ENCODE peak calls at places on chromosomes 3 and 15, in seven cellular contexts. One of them, this sample, is unnamed.
A peak's percentile ranks its signal among the peaks of the same experiment; 100 is the strongest.

GRCh38 chr3:58038675-58039302 is 30.6 kb downstream of the FLNB start:
- DNase-seq in right atrium auricular region: no peak
- DNase-seq in esophagus squamous epithelium: no peak
- DNase-seq in lower lobe of right lung: no peak
- DNase-seq in MCF 10A: peak; percentile 56
- DNase-seq in keratinocyte: no peak
- DNase-seq in psoas muscle: no peak
- DNase-seq in this sample: no peak

GRCh38 chr3:160837394-160837975 is 81.5 kb downstream of the PPM1L start:
- DNase-seq in right atrium auricular region: no peak
- DNase-seq in esophagus squamous epithelium: no peak
- DNase-seq in lower lobe of right lung: no peak
- DNase-seq in MCF 10A: no peak
- DNase-seq in keratinocyte: no peak
- DNase-seq in psoas muscle: no peak
- DNase-seq in this sample: peak; percentile 26

GRCh38 chr3:129936757-129937156 is 37.8 kb upstream of the TRH start:
- DNase-seq in right atrium auricular region: peak; percentile 61
- DNase-seq in esophagus squamous epithelium: no peak
- DNase-seq in lower lobe of right lung: no peak
- DNase-seq in MCF 10A: peak; percentile 55
- DNase-seq in keratinocyte: no peak
- DNase-seq in psoas muscle: no peak
- DNase-seq in this sample: no peak

GRCh38 chr15:31517711-31518110 is 191.1 kb downstream of the KLF13 start:
- DNase-seq in right atrium auricular region: peak; percentile 36
- DNase-seq in esophagus squamous epithelium: no peak
- DNase-seq in lower lobe of right lung: no peak
- DNase-seq in MCF 10A: no peak
- DNase-seq in keratinocyte: no peak
- DNase-seq in psoas muscle: no peak
- DNase-seq in this sample: no peak

GRCh38 chr3:27216955-27217552 is 152.1 kb downstream of the NEK10 start:
- DNase-seq in right atrium auricular region: no peak
- DNase-seq in esophagus squamous epithelium: no peak
- DNase-seq in lower lobe of right lung: no peak
- DNase-seq in MCF 10A: peak; percentile 37
- DNase-seq in keratinocyte: peak; percentile 9
- DNase-seq in psoas muscle: no peak
- DNase-seq in this sample: no peak

GRCh38 chr3:124078978-124079911 is 87.3 kb upstream of the ROPN1 start:
- DNase-seq in right atrium auricular region: no peak
- DNase-seq in esophagus squamous epithelium: no peak
- DNase-seq in lower lobe of right lung: no peak
- DNase-seq in MCF 10A: peak; percentile 48
- DNase-seq in keratinocyte: no peak
- DNase-seq in psoas muscle: no peak
- DNase-seq in this sample: no peak

GRCh38 chr3:192892981-192893827 is 24.5 kb downstream of the MB21D2 start:
- DNase-seq in right atrium auricular region: peak; percentile 83
- DNase-seq in esophagus squamous epithelium: no peak
- DNase-seq in lower lobe of right lung: peak; percentile 74
- DNase-seq in MCF 10A: peak; percentile 90
- DNase-seq in keratinocyte: no peak
- DNase-seq in psoas muscle: peak; percentile 53
- DNase-seq in this sample: no peak

GRCh38 chr15:43463998-43464397 is 29.0 kb downstream of the TP53BP1 start:
- DNase-seq in right atrium auricular region: no peak
- DNase-seq in esophagus squamous epithelium: no peak
- DNase-seq in lower lobe of right lung: no peak
- DNase-seq in MCF 10A: no peak
- DNase-seq in keratinocyte: no peak
- DNase-seq in psoas muscle: no peak
- DNase-seq in this sample: no peak

GRCh38 chr3:53005338-53005737 is 40.5 kb downstream of the SFMBT1 start:
- DNase-seq in right atrium auricular region: no peak
- DNase-seq in esophagus squamous epithelium: no peak
- DNase-seq in lower lobe of right lung: no peak
- DNase-seq in MCF 10A: no peak
- DNase-seq in keratinocyte: no peak
- DNase-seq in psoas muscle: no peak
- DNase-seq in this sample: no peak

GRCh38 chr15:80861776-80862175 is 82.6 kb downstream of the CEMIP start:
- DNase-seq in right atrium auricular region: no peak
- DNase-seq in esophagus squamous epithelium: no peak
- DNase-seq in lower lobe of right lung: no peak
- DNase-seq in MCF 10A: peak; percentile 76
- DNase-seq in keratinocyte: no peak
- DNase-seq in psoas muscle: no peak
- DNase-seq in this sample: no peak

GRCh38 chr3:132758740-132759139 is 36.5 kb upstream of the NPHP3 start:
- DNase-seq in right atrium auricular region: no peak
- DNase-seq in esophagus squamous epithelium: no peak
- DNase-seq in lower lobe of right lung: no peak
- DNase-seq in MCF 10A: no peak
- DNase-seq in keratinocyte: no peak
- DNase-seq in psoas muscle: no peak
- DNase-seq in this sample: no peak

GRCh38 chr15:64460737-64461576 is 579 bp downstream of the ZNF609 start:
- DNase-seq in right atrium auricular region: no peak
- DNase-seq in esophagus squamous epithelium: no peak
- DNase-seq in lower lobe of right lung: no peak
- DNase-seq in MCF 10A: peak; percentile 81
- DNase-seq in keratinocyte: no peak
- DNase-seq in psoas muscle: no peak
- DNase-seq in this sample: peak; percentile 62

GRCh38 chr15:26873846-26874245 is 7.0 kb downstream of the GABRA5 start:
- DNase-seq in right atrium auricular region: no peak
- DNase-seq in esophagus squamous epithelium: no peak
- DNase-seq in lower lobe of right lung: no peak
- DNase-seq in MCF 10A: no peak
- DNase-seq in keratinocyte: no peak
- DNase-seq in psoas muscle: no peak
- DNase-seq in this sample: no peak

GRCh38 chr3:133940536-133940935 is 44.9 kb upstream of the RAB6B start:
- DNase-seq in right atrium auricular region: no peak
- DNase-seq in esophagus squamous epithelium: no peak
- DNase-seq in lower lobe of right lung: no peak
- DNase-seq in MCF 10A: no peak
- DNase-seq in keratinocyte: no peak
- DNase-seq in psoas muscle: no peak
- DNase-seq in this sample: no peak

GRCh38 chr15:42736178-42736792 is 643 bp downstream of the CDAN1 start:
- DNase-seq in right atrium auricular region: no peak
- DNase-seq in esophagus squamous epithelium: no peak
- DNase-seq in lower lobe of right lung: no peak
- DNase-seq in MCF 10A: no peak
- DNase-seq in keratinocyte: no peak
- DNase-seq in psoas muscle: no peak
- DNase-seq in this sample: no peak

GRCh38 chr3:101671014-101671413 is 5.9 kb downstream of the ZBTB11 start:
- DNase-seq in right atrium auricular region: no peak
- DNase-seq in esophagus squamous epithelium: no peak
- DNase-seq in lower lobe of right lung: no peak
- DNase-seq in MCF 10A: no peak
- DNase-seq in keratinocyte: no peak
- DNase-seq in psoas muscle: no peak
- DNase-seq in this sample: no peak

GRCh38 chr3:123705886-123706285 is 121.0 kb upstream of the HACD2 start:
- DNase-seq in right atrium auricular region: no peak
- DNase-seq in esophagus squamous epithelium: no peak
- DNase-seq in lower lobe of right lung: no peak
- DNase-seq in MCF 10A: no peak
- DNase-seq in keratinocyte: no peak
- DNase-seq in psoas muscle: no peak
- DNase-seq in this sample: no peak

GRCh38 chr3:34132069-34132677 is 333.7 kb downstream of the PDCD6IP start:
- DNase-seq in right atrium auricular region: no peak
- DNase-seq in esophagus squamous epithelium: no peak
- DNase-seq in lower lobe of right lung: no peak
- DNase-seq in MCF 10A: no peak
- DNase-seq in keratinocyte: no peak
- DNase-seq in psoas muscle: no peak
- DNase-seq in this sample: no peak

GRCh38 chr3:136277634-136278033 is 27.5 kb downstream of the PCCB start:
- DNase-seq in right atrium auricular region: no peak
- DNase-seq in esophagus squamous epithelium: no peak
- DNase-seq in lower lobe of right lung: no peak
- DNase-seq in MCF 10A: peak; percentile 11
- DNase-seq in keratinocyte: no peak
- DNase-seq in psoas muscle: no peak
- DNase-seq in this sample: no peak

GRCh38 chr3:13051066-13051465 is 22.2 kb downstream of the IQSEC1 start:
- DNase-seq in right atrium auricular region: no peak
- DNase-seq in esophagus squamous epithelium: no peak
- DNase-seq in lower lobe of right lung: no peak
- DNase-seq in MCF 10A: no peak
- DNase-seq in keratinocyte: no peak
- DNase-seq in psoas muscle: no peak
- DNase-seq in this sample: no peak

GRCh38 chr3:25586167-25586505 is 78.6 kb downstream of the TOP2B start:
- DNase-seq in right atrium auricular region: no peak
- DNase-seq in esophagus squamous epithelium: no peak
- DNase-seq in lower lobe of right lung: no peak
- DNase-seq in MCF 10A: no peak
- DNase-seq in keratinocyte: no peak
- DNase-seq in psoas muscle: no peak
- DNase-seq in this sample: no peak

GRCh38 chr3:163622384-163622783 is 1455.9 kb downstream of the SI start:
- DNase-seq in right atrium auricular region: no peak
- DNase-seq in esophagus squamous epithelium: no peak
- DNase-seq in lower lobe of right lung: no peak
- DNase-seq in MCF 10A: no peak
- DNase-seq in keratinocyte: no peak
- DNase-seq in psoas muscle: no peak
- DNase-seq in this sample: no peak

GRCh38 chr15:70722266-70723123 is 40.9 kb downstream of the UACA start:
- DNase-seq in right atrium auricular region: no peak
- DNase-seq in esophagus squamous epithelium: no peak
- DNase-seq in lower lobe of right lung: no peak
- DNase-seq in MCF 10A: peak; percentile 45
- DNase-seq in keratinocyte: no peak
- DNase-seq in psoas muscle: no peak
- DNase-seq in this sample: no peak
- TF ChIP-seq CTCF in right atrium auricular region: peak; percentile 66
- TF ChIP-seq CTCF in esophagus squamous epithelium: peak; percentile 69
- TF ChIP-seq CTCF in lower lobe of right lung: peak; percentile 76
- TF ChIP-seq CTCF in MCF 10A: peak; percentile 62
- TF ChIP-seq CTCF in keratinocyte: peak; percentile 47
- TF ChIP-seq CTCF in psoas muscle: peak; percentile 79
- TF ChIP-seq CTCF in this sample: peak; percentile 41

GRCh38 chr15:77620297-77620696 is 12.4 kb downstream of the LINGO1 start:
- DNase-seq in right atrium auricular region: no peak
- DNase-seq in esophagus squamous epithelium: no peak
- DNase-seq in lower lobe of right lung: no peak
- DNase-seq in MCF 10A: no peak
- DNase-seq in keratinocyte: no peak
- DNase-seq in psoas muscle: no peak
- DNase-seq in this sample: no peak
- TF ChIP-seq CTCF in right atrium auricular region: no peak
- TF ChIP-seq CTCF in esophagus squamous epithelium: no peak
- TF ChIP-seq CTCF in lower lobe of right lung: no peak
- TF ChIP-seq CTCF in MCF 10A: no peak
- TF ChIP-seq CTCF in keratinocyte: no peak
- TF ChIP-seq CTCF in psoas muscle: no peak
- TF ChIP-seq CTCF in this sample: no peak

GRCh38 chr3:50885491-50885890 is 210.8 kb downstream of the DOCK3 start:
- DNase-seq in right atrium auricular region: no peak
- DNase-seq in esophagus squamous epithelium: no peak
- DNase-seq in lower lobe of right lung: no peak
- DNase-seq in MCF 10A: peak; percentile 3
- DNase-seq in keratinocyte: no peak
- DNase-seq in psoas muscle: no peak
- DNase-seq in this sample: no peak
- TF ChIP-seq CTCF in right atrium auricular region: no peak
- TF ChIP-seq CTCF in esophagus squamous epithelium: no peak
- TF ChIP-seq CTCF in lower lobe of right lung: no peak
- TF ChIP-seq CTCF in MCF 10A: no peak
- TF ChIP-seq CTCF in keratinocyte: no peak
- TF ChIP-seq CTCF in psoas muscle: no peak
- TF ChIP-seq CTCF in this sample: no peak

GRCh38 chr3:178083906-178084823 is 452.1 kb upstream of the KCNMB2 start:
- DNase-seq in right atrium auricular region: no peak
- DNase-seq in esophagus squamous epithelium: no peak
- DNase-seq in lower lobe of right lung: no peak
- DNase-seq in MCF 10A: peak; percentile 31
- DNase-seq in keratinocyte: no peak
- DNase-seq in psoas muscle: no peak
- DNase-seq in this sample: no peak
- TF ChIP-seq CTCF in right atrium auricular region: peak; percentile 29
- TF ChIP-seq CTCF in esophagus squamous epithelium: no peak
- TF ChIP-seq CTCF in lower lobe of right lung: peak; percentile 30
- TF ChIP-seq CTCF in MCF 10A: peak; percentile 31
- TF ChIP-seq CTCF in keratinocyte: peak; percentile 27
- TF ChIP-seq CTCF in psoas muscle: peak; percentile 61
- TF ChIP-seq CTCF in this sample: no peak

DNA sequence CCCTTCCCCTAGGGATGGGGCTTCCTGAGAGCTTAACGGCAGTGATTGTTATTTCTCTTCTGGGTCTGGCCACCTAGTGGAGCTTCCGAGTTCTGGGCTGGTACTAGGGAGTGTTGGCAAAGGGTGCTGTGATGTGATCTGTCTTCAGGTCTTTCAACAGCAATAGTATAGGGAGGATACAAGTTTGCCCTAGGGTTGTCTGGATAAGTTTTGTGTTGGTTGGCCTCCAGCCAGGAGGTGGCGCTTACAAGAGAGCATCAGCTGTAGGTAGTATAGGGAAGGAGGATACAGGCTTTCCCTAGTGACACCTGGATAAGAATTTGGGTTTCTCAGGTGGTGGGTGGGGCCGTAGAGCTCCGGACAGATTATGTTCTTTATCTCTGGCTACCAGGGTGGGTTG is 19.2 kb upstream of the CPOX start:
- DNase-seq in right atrium auricular region: no peak
- DNase-seq in esophagus squamous epithelium: no peak
- DNase-seq in lower lobe of right lung: peak; percentile 46
- DNase-seq in MCF 10A: peak; percentile 74
- DNase-seq in keratinocyte: no peak
- DNase-seq in psoas muscle: no peak
- DNase-seq in this sample: no peak
- TF ChIP-seq CTCF in right atrium auricular region: no peak
- TF ChIP-seq CTCF in esophagus squamous epithelium: no peak
- TF ChIP-seq CTCF in lower lobe of right lung: no peak
- TF ChIP-seq CTCF in MCF 10A: no peak
- TF ChIP-seq CTCF in keratinocyte: peak; percentile 37
- TF ChIP-seq CTCF in psoas muscle: no peak
- TF ChIP-seq CTCF in this sample: no peak